ENCODE peak calls at places on chromosome 7, in nine cellular contexts. One of them, this sample, is unnamed.
A peak's percentile ranks its signal among the peaks of the same experiment; 100 is the strongest.

GRCh38 chr7:158751199-158751598 is 46.6 kb upstream of the NCAPG2 start:
- DNase-seq in left lung: no peak
- DNase-seq in HL-60: no peak
- DNase-seq in IMR-90: no peak
- DNase-seq in dorsolateral prefrontal cortex: no peak
- DNase-seq in transverse colon: no peak
- DNase-seq in breast epithelium: no peak
- DNase-seq in left ventricle myocardium inferior: no peak
- DNase-seq in PC-9: no peak
- DNase-seq in this sample: no peak

GRCh38 chr7:103929808-103930415 is 59.5 kb downstream of the RELN start:
- DNase-seq in dorsolateral prefrontal cortex: no peak
- DNase-seq in transverse colon: no peak
- DNase-seq in left lung: no peak
- DNase-seq in PC-9: no peak
- DNase-seq in HL-60: no peak
- DNase-seq in breast epithelium: no peak
- DNase-seq in IMR-90: no peak
- DNase-seq in left ventricle myocardium inferior: no peak
- DNase-seq in this sample: no peak

GRCh38 chr7:638256-639011 is 88.1 kb upstream of the DNAAF5 start:
- DNase-seq in transverse colon: no peak
- DNase-seq in dorsolateral prefrontal cortex: no peak
- DNase-seq in HL-60: no peak
- DNase-seq in left ventricle myocardium inferior: no peak
- DNase-seq in PC-9: no peak
- DNase-seq in breast epithelium: no peak
- DNase-seq in left lung: peak; percentile 63
- DNase-seq in IMR-90: no peak
- DNase-seq in this sample: no peak

GRCh38 chr7:150686030-150686626 is 622 bp downstream of the GIMAP2 start:
- DNase-seq in breast epithelium: no peak
- DNase-seq in dorsolateral prefrontal cortex: no peak
- DNase-seq in HL-60: no peak
- DNase-seq in left ventricle myocardium inferior: no peak
- DNase-seq in left lung: no peak
- DNase-seq in PC-9: no peak
- DNase-seq in transverse colon: no peak
- DNase-seq in IMR-90: no peak
- DNase-seq in this sample: no peak

GRCh38 chr7:48635796-48636195 is 288.6 kb upstream of the CDC14C start:
- DNase-seq in breast epithelium: no peak
- DNase-seq in transverse colon: no peak
- DNase-seq in left ventricle myocardium inferior: no peak
- DNase-seq in HL-60: no peak
- DNase-seq in dorsolateral prefrontal cortex: no peak
- DNase-seq in IMR-90: no peak
- DNase-seq in left lung: no peak
- DNase-seq in PC-9: no peak
- DNase-seq in this sample: no peak

GRCh38 chr7:1667566-1668485 is 2.3 kb upstream of the ELFN1 start:
- DNase-seq in HL-60: no peak
- DNase-seq in IMR-90: no peak
- DNase-seq in transverse colon: no peak
- DNase-seq in dorsolateral prefrontal cortex: peak; percentile 17
- DNase-seq in breast epithelium: no peak
- DNase-seq in left ventricle myocardium inferior: no peak
- DNase-seq in PC-9: no peak
- DNase-seq in left lung: peak; percentile 52
- DNase-seq in this sample: no peak

GRCh38 chr7:117597755-117598154 is 117.9 kb downstream of the CFTR start:
- DNase-seq in left lung: peak; percentile 6
- DNase-seq in dorsolateral prefrontal cortex: no peak
- DNase-seq in breast epithelium: no peak
- DNase-seq in left ventricle myocardium inferior: no peak
- DNase-seq in IMR-90: no peak
- DNase-seq in HL-60: no peak
- DNase-seq in PC-9: no peak
- DNase-seq in transverse colon: no peak
- DNase-seq in this sample: no peak

GRCh38 chr7:158289761-158290523 is 297.7 kb downstream of the PTPRN2 start:
- DNase-seq in IMR-90: no peak
- DNase-seq in PC-9: no peak
- DNase-seq in HL-60: no peak
- DNase-seq in left ventricle myocardium inferior: no peak
- DNase-seq in breast epithelium: no peak
- DNase-seq in transverse colon: no peak
- DNase-seq in dorsolateral prefrontal cortex: peak; percentile 21
- DNase-seq in left lung: no peak
- DNase-seq in this sample: no peak

GRCh38 chr7:76040126-76040525 is 7.7 kb downstream of the STYXL1 start:
- DNase-seq in dorsolateral prefrontal cortex: no peak
- DNase-seq in left lung: no peak
- DNase-seq in transverse colon: no peak
- DNase-seq in PC-9: no peak
- DNase-seq in IMR-90: no peak
- DNase-seq in breast epithelium: no peak
- DNase-seq in HL-60: no peak
- DNase-seq in left ventricle myocardium inferior: no peak
- DNase-seq in this sample: no peak

GRCh38 chr7:20796565-20796964 is 9.9 kb upstream of the SP8 start:
- DNase-seq in left ventricle myocardium inferior: no peak
- DNase-seq in HL-60: no peak
- DNase-seq in breast epithelium: no peak
- DNase-seq in dorsolateral prefrontal cortex: no peak
- DNase-seq in IMR-90: no peak
- DNase-seq in transverse colon: no peak
- DNase-seq in PC-9: peak; percentile 23
- DNase-seq in left lung: no peak
- DNase-seq in this sample: no peak

GRCh38 chr7:20799566-20800377 is 13.1 kb upstream of the SP8 start:
- DNase-seq in left lung: no peak
- DNase-seq in dorsolateral prefrontal cortex: no peak
- DNase-seq in PC-9: peak; percentile 21
- DNase-seq in IMR-90: no peak
- DNase-seq in breast epithelium: no peak
- DNase-seq in transverse colon: no peak
- DNase-seq in left ventricle myocardium inferior: no peak
- DNase-seq in HL-60: no peak
- DNase-seq in this sample: no peak

GRCh38 chr7:20798694-20799121 is 12.0 kb upstream of the SP8 start:
- DNase-seq in HL-60: no peak
- DNase-seq in left ventricle myocardium inferior: no peak
- DNase-seq in left lung: no peak
- DNase-seq in breast epithelium: no peak
- DNase-seq in PC-9: no peak
- DNase-seq in IMR-90: no peak
- DNase-seq in dorsolateral prefrontal cortex: no peak
- DNase-seq in transverse colon: no peak
- DNase-seq in this sample: no peak

GRCh38 chr7:20797174-20798080 is 10.7 kb upstream of the SP8 start:
- DNase-seq in dorsolateral prefrontal cortex: no peak
- DNase-seq in left ventricle myocardium inferior: no peak
- DNase-seq in HL-60: no peak
- DNase-seq in left lung: peak; percentile 41
- DNase-seq in IMR-90: no peak
- DNase-seq in transverse colon: no peak
- DNase-seq in breast epithelium: no peak
- DNase-seq in PC-9: peak; percentile 43
- DNase-seq in this sample: no peak

GRCh38 chr7:20798081-20798693 is 11.5 kb upstream of the SP8 start:
- DNase-seq in IMR-90: no peak
- DNase-seq in PC-9: peak; percentile 34
- DNase-seq in left lung: peak; percentile 87
- DNase-seq in transverse colon: peak; percentile 69
- DNase-seq in dorsolateral prefrontal cortex: no peak
- DNase-seq in HL-60: no peak
- DNase-seq in left ventricle myocardium inferior: no peak
- DNase-seq in breast epithelium: no peak
- DNase-seq in this sample: no peak
- H3K27ac ChIP-seq in IMR-90: no peak overlapping the region
- H3K27ac ChIP-seq in PC-9: no peak overlapping the region
- H3K27ac ChIP-seq in left lung: no peak overlapping the region
- H3K27ac ChIP-seq in transverse colon: no peak overlapping the region
- H3K27ac ChIP-seq in dorsolateral prefrontal cortex: no peak overlapping the region
- H3K27ac ChIP-seq in HL-60: no peak overlapping the region
- H3K27ac ChIP-seq in left ventricle myocardium inferior: no peak overlapping the region
- H3K27ac ChIP-seq in breast epithelium: no peak overlapping the region
- H3K27ac ChIP-seq in this sample: no peak overlapping the region

GRCh38 chr7:101869026-101869900 is 51.8 kb downstream of the CUX1 start:
- DNase-seq in left lung: no peak
- DNase-seq in left ventricle myocardium inferior: no peak
- DNase-seq in breast epithelium: no peak
- DNase-seq in HL-60: no peak
- DNase-seq in PC-9: no peak
- DNase-seq in dorsolateral prefrontal cortex: no peak
- DNase-seq in IMR-90: no peak
- DNase-seq in transverse colon: no peak
- DNase-seq in this sample: no peak

GRCh38 chr7:101871351-101871750 is 53.9 kb downstream of the CUX1 start:
- DNase-seq in IMR-90: no peak
- DNase-seq in left lung: no peak
- DNase-seq in breast epithelium: no peak
- DNase-seq in dorsolateral prefrontal cortex: no peak
- DNase-seq in HL-60: no peak
- DNase-seq in PC-9: no peak
- DNase-seq in transverse colon: no peak
- DNase-seq in left ventricle myocardium inferior: no peak
- DNase-seq in this sample: no peak

GRCh38 chr7:101868191-101868950 is 50.9 kb downstream of the CUX1 start:
- DNase-seq in PC-9: no peak
- DNase-seq in HL-60: no peak
- DNase-seq in left lung: no peak
- DNase-seq in transverse colon: no peak
- DNase-seq in IMR-90: no peak
- DNase-seq in dorsolateral prefrontal cortex: no peak
- DNase-seq in left ventricle myocardium inferior: no peak
- DNase-seq in breast epithelium: no peak
- DNase-seq in this sample: no peak

GRCh38 chr7:101869901-101870290 is 52.5 kb downstream of the CUX1 start:
- DNase-seq in left lung: no peak
- DNase-seq in breast epithelium: no peak
- DNase-seq in PC-9: no peak
- DNase-seq in transverse colon: no peak
- DNase-seq in IMR-90: no peak
- DNase-seq in HL-60: no peak
- DNase-seq in left ventricle myocardium inferior: no peak
- DNase-seq in dorsolateral prefrontal cortex: no peak
- DNase-seq in this sample: no peak

DNA sequence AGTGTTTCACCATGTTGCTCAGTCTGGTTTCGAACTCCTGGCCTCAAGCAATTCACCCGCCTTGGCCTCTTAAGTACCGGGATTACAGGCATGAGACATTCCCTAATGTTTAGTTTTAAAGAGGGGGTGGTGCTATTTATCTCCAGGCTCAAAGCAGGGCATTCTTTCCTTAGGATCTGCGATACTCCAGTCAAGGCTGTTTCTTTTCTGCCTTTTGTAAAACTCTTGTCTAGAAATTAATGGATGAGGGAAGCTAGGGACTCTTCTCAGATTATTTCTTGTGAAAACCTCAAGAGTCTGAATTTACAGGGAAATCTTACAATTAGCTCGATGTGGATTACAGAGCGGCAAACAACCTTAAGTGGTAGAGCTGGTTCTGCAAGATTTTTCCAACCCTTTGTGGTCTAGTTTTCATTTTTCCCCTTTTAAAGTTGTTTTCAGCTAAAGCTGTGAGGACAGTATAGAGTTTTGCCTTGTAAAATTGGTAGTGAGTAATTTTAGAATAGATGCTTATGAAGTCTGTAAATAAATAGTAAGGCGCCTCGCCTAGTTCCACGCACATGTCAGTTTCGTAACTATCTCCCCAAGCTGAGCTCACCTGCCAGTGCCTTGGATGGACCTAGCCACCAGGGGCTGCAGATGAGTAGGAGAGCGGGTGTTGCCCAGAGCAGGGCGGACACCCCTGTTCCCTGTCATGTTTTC is 53.1 kb downstream of the CUX1 start:
- DNase-seq in dorsolateral prefrontal cortex: no peak
- DNase-seq in left lung: no peak
- DNase-seq in transverse colon: peak; percentile 55
- DNase-seq in IMR-90: peak; percentile 59
- DNase-seq in left ventricle myocardium inferior: no peak
- DNase-seq in breast epithelium: no peak
- DNase-seq in HL-60: no peak
- DNase-seq in PC-9: peak; percentile 91
- DNase-seq in this sample: no peak
- TF ChIP-seq CTCF in dorsolateral prefrontal cortex: no peak
- TF ChIP-seq CTCF in left lung: no peak
- TF ChIP-seq CTCF in transverse colon: peak; percentile 38
- TF ChIP-seq CTCF in IMR-90: peak; percentile 10
- TF ChIP-seq CTCF in left ventricle myocardium inferior: peak; percentile 14
- TF ChIP-seq CTCF in breast epithelium: peak; percentile 13
- TF ChIP-seq CTCF in HL-60: no peak
- TF ChIP-seq CTCF in PC-9: peak; percentile 64
- TF ChIP-seq CTCF in this sample: peak; percentile 31

DNA sequence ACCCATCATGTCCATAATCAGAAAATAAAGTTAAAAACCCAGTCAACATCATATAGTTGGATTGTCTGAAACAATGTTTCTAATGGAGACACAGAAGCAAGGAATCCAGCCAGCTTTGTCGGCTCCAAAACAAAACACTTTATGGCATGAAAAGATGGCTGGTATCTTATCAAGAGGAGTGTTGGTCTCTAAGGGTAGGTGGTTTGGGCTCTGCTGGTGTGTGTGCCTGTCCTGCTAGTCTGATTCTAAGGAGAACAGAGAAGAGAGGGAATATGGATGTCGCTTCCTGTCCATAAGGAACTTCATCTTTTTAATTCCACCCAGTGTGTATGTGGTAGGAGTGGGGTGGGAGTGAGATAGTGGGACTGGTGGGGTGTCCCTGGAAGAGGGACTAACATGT is 19.1 kb downstream of the NT5C3A start:
- DNase-seq in dorsolateral prefrontal cortex: no peak
- DNase-seq in left ventricle myocardium inferior: no peak
- DNase-seq in IMR-90: no peak
- DNase-seq in left lung: no peak
- DNase-seq in PC-9: no peak
- DNase-seq in breast epithelium: no peak
- DNase-seq in transverse colon: no peak
- DNase-seq in HL-60: no peak
- DNase-seq in this sample: no peak
- H3K27ac ChIP-seq in dorsolateral prefrontal cortex: no peak overlapping the region
- H3K27ac ChIP-seq in left ventricle myocardium inferior: peak overlapping the region; percentile 80
- H3K27ac ChIP-seq in IMR-90: peak overlapping the region; percentile 23
- H3K27ac ChIP-seq in left lung: peak overlapping the region; percentile 4
- H3K27ac ChIP-seq in PC-9: no peak overlapping the region
- H3K27ac ChIP-seq in breast epithelium: peak overlapping the region; percentile 86
- H3K27ac ChIP-seq in transverse colon: peak overlapping the region; percentile 75
- H3K27ac ChIP-seq in HL-60: no peak overlapping the region
- H3K27ac ChIP-seq in this sample: no peak overlapping the region

DNA sequence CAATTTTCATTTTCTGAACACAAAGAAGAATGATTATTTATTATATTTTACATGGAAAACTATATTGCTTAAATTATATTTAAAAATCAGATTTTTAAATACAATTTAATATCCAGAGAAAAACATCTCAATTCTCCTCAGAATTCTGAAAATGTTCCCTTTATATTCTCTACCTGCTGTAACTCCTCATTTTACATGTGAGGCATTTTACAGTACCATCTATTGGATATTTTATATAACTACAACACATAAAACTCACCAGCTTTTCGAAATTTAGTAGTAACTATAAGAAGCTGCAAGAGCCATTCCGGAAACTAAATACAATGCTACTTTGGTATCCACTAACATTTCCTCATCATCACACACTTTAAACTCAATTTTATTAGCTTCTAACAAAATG is 264.6 kb downstream of the DGKB start:
- DNase-seq in IMR-90: no peak
- DNase-seq in dorsolateral prefrontal cortex: no peak
- DNase-seq in PC-9: no peak
- DNase-seq in left lung: no peak
- DNase-seq in transverse colon: no peak
- DNase-seq in left ventricle myocardium inferior: no peak
- DNase-seq in HL-60: no peak
- DNase-seq in breast epithelium: no peak
- DNase-seq in this sample: no peak
- TF ChIP-seq CTCF in IMR-90: no peak
- TF ChIP-seq CTCF in dorsolateral prefrontal cortex: no peak
- TF ChIP-seq CTCF in PC-9: no peak
- TF ChIP-seq CTCF in left lung: no peak
- TF ChIP-seq CTCF in transverse colon: no peak
- TF ChIP-seq CTCF in left ventricle myocardium inferior: no peak
- TF ChIP-seq CTCF in HL-60: no peak
- TF ChIP-seq CTCF in breast epithelium: no peak
- TF ChIP-seq CTCF in this sample: no peak